ENCODE peak calls at places on chromosomes 6 and 20, in six cellular contexts. K is heart left ventricle, Q is cardiac muscle cell, U is ascending aorta, A is left lung, R is vagina. L is an unnamed sample.

GRCh38 chr6:8110117-8110721 is 7.9 kb upstream of the EEF1E1 start:
- DNase-seq in K (no peak), Q (no peak), U (no peak), A (no peak), R (no peak), L (no peak)

GRCh38 chr6:154156135-154156948 is 117.3 kb downstream of the OPRM1 start:
- DNase-seq in K (no peak), Q (peak; percentile 42), U (no peak), A (no peak), R (no peak), L (no peak)

GRCh38 chr6:56693246-56693607 is 50.5 kb upstream of the DST start:
- DNase-seq in K (peak; percentile 88), Q (no peak), U (no peak), A (no peak), R (no peak), L (no peak)

GRCh38 chr6:8389034-8389818 is 46.1 kb downstream of the SLC35B3 start:
- DNase-seq in K (no peak), Q (no peak), U (no peak), A (no peak), R (no peak), L (no peak)

GRCh38 chr6:29759457-29759856 is 36.2 kb downstream of the HLA-F start:
- DNase-seq in K (no peak), Q (no peak), U (no peak), A (no peak), R (peak; percentile 47), L (no peak)

GRCh38 chr20:24648481-24648880 is 179.1 kb downstream of the SYNDIG1 start:
- DNase-seq in K (no peak), Q (no peak), U (no peak), A (no peak), R (no peak), L (no peak)

GRCh38 chr6:134480593-134480992 is 162.7 kb upstream of the SGK1 start:
- DNase-seq in K (peak; percentile 48), Q (no peak), U (no peak), A (no peak), R (no peak), L (peak; percentile 83)

GRCh38 chr20:62739581-62740285 is 31.1 kb downstream of the NTSR1 start:
- DNase-seq in K (peak; percentile 29), Q (no peak), U (no peak), A (peak; percentile 90), R (no peak), L (no peak)

GRCh38 chr6:139378226-139378625 is 3.8 kb upstream of the CITED2 start:
- DNase-seq in K (no peak), Q (no peak), U (no peak), A (no peak), R (no peak), L (no peak)

GRCh38 chr6:139376604-139377218 is 2.3 kb upstream of the CITED2 start:
- DNase-seq in K (peak; percentile 58), Q (peak; percentile 50), U (no peak), A (no peak), R (no peak), L (peak; percentile 84)

GRCh38 chr6:139380611-139381010 is 6.2 kb upstream of the CITED2 start:
- DNase-seq in K (no peak), Q (no peak), U (no peak), A (no peak), R (no peak), L (no peak)

GRCh38 chr6:139380168-139380567 is 5.7 kb upstream of the CITED2 start:
- DNase-seq in K (no peak), Q (no peak), U (no peak), A (no peak), R (no peak), L (no peak)

DNA sequence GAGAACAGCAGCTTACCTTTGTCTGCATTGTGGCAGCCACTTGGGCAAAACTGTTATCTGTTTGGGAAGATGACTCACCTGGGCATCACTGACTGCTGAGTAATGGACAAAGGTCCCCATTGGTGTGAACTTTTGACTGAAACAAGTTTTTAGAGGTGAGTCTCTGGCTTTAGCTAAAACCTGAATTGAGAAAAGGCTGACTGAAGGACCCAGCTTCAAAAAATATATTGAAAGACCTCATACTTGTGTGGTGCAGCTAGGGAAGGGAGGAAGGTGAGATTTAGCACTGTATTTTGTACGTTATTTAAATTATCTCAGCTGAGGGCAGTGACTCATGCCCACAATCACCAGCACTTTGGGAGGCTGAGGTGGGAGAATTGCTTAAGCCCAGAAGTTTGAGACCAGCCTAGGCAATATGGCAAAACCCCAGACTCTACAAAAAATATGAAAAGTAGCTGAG is 4.5 kb upstream of the CITED2 start:
- DNase-seq in K (no peak), Q (no peak), U (no peak), A (no peak), R (no peak), L (no peak)
- H3K27ac ChIP-seq in K (no peak overlapping the region), Q (no peak overlapping the region), U (no peak overlapping the region), A (no peak overlapping the region), R (no peak overlapping the region), L (no peak overlapping the region)

DNA sequence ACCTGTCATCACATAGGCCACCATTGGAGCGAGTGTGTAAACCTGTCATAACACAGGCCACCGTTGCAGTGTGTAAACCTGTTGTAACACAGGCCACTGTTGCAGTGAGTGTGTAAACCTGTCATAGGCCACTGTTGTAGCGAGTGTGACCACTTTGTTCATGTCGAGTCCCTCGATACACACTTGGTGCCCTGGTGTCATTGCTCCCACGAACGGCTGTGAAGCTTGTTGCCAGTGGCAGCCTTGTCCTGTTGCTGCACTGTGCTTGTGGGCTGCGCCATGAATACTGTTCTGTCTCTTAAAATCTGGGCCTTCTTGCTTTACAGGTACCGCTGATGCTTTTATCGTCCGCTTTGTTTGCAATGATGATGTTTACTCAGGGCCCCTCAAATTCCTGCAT is 61.4 kb upstream of the SLC22A1 start:
- DNase-seq in K (no peak), Q (no peak), U (no peak), A (no peak), R (no peak), L (no peak)
- H3K36me3 ChIP-seq in K (peaks cover 100% of the 10 kb centered on the region), Q (peaks cover 71% of the 10 kb centered on the region), U (peaks cover 85% of the 10 kb centered on the region), A (no peaks in the 10 kb centered on the region), R (peaks cover 4% of the 10 kb centered on the region), L (peaks cover 8% of the 10 kb centered on the region)

GRCh38 chr20:51767867-51768758 is at the start of gene ATP9A:
- DNase-seq in K (peak; percentile 40), Q (peak; percentile 67), U (no peak), A (peak; percentile 87), R (no peak), L (peak; percentile 67)
- TF ChIP-seq CTCF in K (no peak), Q (no peak), U (no peak), A (no peak), R (no peak), L (no peak)

GRCh38 chr20:10368702-10369041 is 65.3 kb downstream of the MKKS start:
- DNase-seq in K (no peak), Q (no peak), U (no peak), A (no peak), R (no peak), L (no peak)

GRCh38 chr20:10369723-10370090 is 64.3 kb downstream of the MKKS start:
- DNase-seq in K (no peak), Q (no peak), U (no peak), A (no peak), R (no peak), L (no peak)

GRCh38 chr20:10366898-10367419 is 67.1 kb downstream of the MKKS start:
- DNase-seq in K (no peak), Q (no peak), U (no peak), A (no peak), R (no peak), L (no peak)

GRCh38 chr20:10367921-10368701 is 65.9 kb downstream of the MKKS start:
- DNase-seq in K (no peak), Q (no peak), U (no peak), A (no peak), R (no peak), L (no peak)

DNA sequence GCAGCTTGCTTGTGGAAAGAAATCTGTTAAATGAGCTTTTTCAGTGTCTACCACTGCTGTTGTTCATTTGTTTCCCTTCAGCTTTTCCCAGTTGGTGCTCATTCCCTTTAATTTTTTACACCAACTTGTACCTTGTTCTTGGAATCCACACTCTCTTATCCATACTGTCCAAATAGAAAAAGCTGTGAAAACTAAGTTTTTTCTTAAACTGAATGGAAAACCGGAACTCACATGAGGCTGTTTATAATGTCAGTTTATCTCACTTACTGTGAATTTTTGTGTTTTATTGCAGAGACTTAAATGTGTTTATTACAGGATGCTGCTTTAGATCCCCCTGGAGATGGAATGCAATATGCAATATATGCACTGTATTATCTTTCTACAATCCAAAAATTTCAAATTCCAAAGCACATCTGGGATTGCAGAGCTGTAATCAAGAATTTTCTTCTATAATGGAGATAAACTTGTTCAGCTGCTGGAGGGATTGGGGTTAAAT is 66.5 kb downstream of the MKKS start:
- DNase-seq in K (no peak), Q (no peak), U (no peak), A (no peak), R (no peak), L (no peak)
- H3K27ac ChIP-seq in K (no peak overlapping the region), Q (no peak overlapping the region), U (peak overlapping the region; percentile 39), A (no peak overlapping the region), R (no peak overlapping the region), L (no peak overlapping the region)